ENCODE peak calls at places on chromosome 3, in seven cellular contexts. One of them, this sample, is unnamed.

GRCh38 chr3:46495901-46496456 is 1.8 kb upstream of the RTP3 start:
- DNase-seq in activated T-cell treated with anti-CD3 and anti-CD28 coated beads, Interleukin-2, amount 50 U/mL, for 4 hours: no peak
- DNase-seq in skeletal muscle cell: peak
- DNase-seq in mesendoderm: peak
- DNase-seq in NAMALWA: no peak
- DNase-seq in pancreas: no peak
- DNase-seq in AG08396: peak
- DNase-seq in this sample: peak

GRCh38 chr3:58249358-58250092 is 11.9 kb downstream of the ABHD6 start:
- DNase-seq in skeletal muscle cell: no peak
- DNase-seq in NAMALWA: no peak
- DNase-seq in AG08396: no peak
- DNase-seq in pancreas: no peak
- DNase-seq in activated T-cell treated with anti-CD3 and anti-CD28 coated beads, Interleukin-2, amount 50 U/mL, for 4 hours: no peak
- DNase-seq in mesendoderm: peak
- DNase-seq in this sample: no peak

GRCh38 chr3:69458798-69459197 is 72.9 kb upstream of the FRMD4B start:
- DNase-seq in NAMALWA: no peak
- DNase-seq in skeletal muscle cell: no peak
- DNase-seq in activated T-cell treated with anti-CD3 and anti-CD28 coated beads, Interleukin-2, amount 50 U/mL, for 4 hours: no peak
- DNase-seq in mesendoderm: peak
- DNase-seq in AG08396: no peak
- DNase-seq in pancreas: no peak
- DNase-seq in this sample: no peak

GRCh38 chr3:147688868-147689267 is 279.7 kb downstream of the ZIC1 start:
- DNase-seq in activated T-cell treated with anti-CD3 and anti-CD28 coated beads, Interleukin-2, amount 50 U/mL, for 4 hours: no peak
- DNase-seq in skeletal muscle cell: no peak
- DNase-seq in NAMALWA: no peak
- DNase-seq in pancreas: no peak
- DNase-seq in mesendoderm: peak
- DNase-seq in AG08396: no peak
- DNase-seq in this sample: no peak

GRCh38 chr3:184593923-184594303 is 32.3 kb downstream of the EPHB3 start:
- DNase-seq in NAMALWA: no peak
- DNase-seq in activated T-cell treated with anti-CD3 and anti-CD28 coated beads, Interleukin-2, amount 50 U/mL, for 4 hours: no peak
- DNase-seq in mesendoderm: no peak
- DNase-seq in AG08396: no peak
- DNase-seq in pancreas: no peak
- DNase-seq in skeletal muscle cell: no peak
- DNase-seq in this sample: no peak

GRCh38 chr3:179071161-179071568 is 444 bp downstream of the ZMAT3 start:
- DNase-seq in mesendoderm: peak
- DNase-seq in AG08396: peak
- DNase-seq in activated T-cell treated with anti-CD3 and anti-CD28 coated beads, Interleukin-2, amount 50 U/mL, for 4 hours: peak
- DNase-seq in skeletal muscle cell: no peak
- DNase-seq in NAMALWA: peak
- DNase-seq in pancreas: no peak
- DNase-seq in this sample: no peak

GRCh38 chr3:9121366-9121765 is 128.1 kb downstream of the SRGAP3 start:
- DNase-seq in skeletal muscle cell: no peak
- DNase-seq in pancreas: no peak
- DNase-seq in mesendoderm: no peak
- DNase-seq in activated T-cell treated with anti-CD3 and anti-CD28 coated beads, Interleukin-2, amount 50 U/mL, for 4 hours: no peak
- DNase-seq in AG08396: no peak
- DNase-seq in NAMALWA: no peak
- DNase-seq in this sample: no peak

GRCh38 chr3:46193436-46193835 is 14.7 kb downstream of the CCR1 start:
- DNase-seq in activated T-cell treated with anti-CD3 and anti-CD28 coated beads, Interleukin-2, amount 50 U/mL, for 4 hours: no peak
- DNase-seq in NAMALWA: no peak
- DNase-seq in skeletal muscle cell: no peak
- DNase-seq in AG08396: no peak
- DNase-seq in pancreas: no peak
- DNase-seq in mesendoderm: no peak
- DNase-seq in this sample: no peak

GRCh38 chr3:192296845-192297244 is 430.5 kb downstream of the FGF12 start:
- DNase-seq in AG08396: no peak
- DNase-seq in pancreas: no peak
- DNase-seq in mesendoderm: no peak
- DNase-seq in skeletal muscle cell: no peak
- DNase-seq in activated T-cell treated with anti-CD3 and anti-CD28 coated beads, Interleukin-2, amount 50 U/mL, for 4 hours: no peak
- DNase-seq in NAMALWA: no peak
- DNase-seq in this sample: no peak

GRCh38 chr3:16800361-16800760 is 84.4 kb upstream of the PLCL2 start:
- DNase-seq in mesendoderm: peak
- DNase-seq in pancreas: no peak
- DNase-seq in activated T-cell treated with anti-CD3 and anti-CD28 coated beads, Interleukin-2, amount 50 U/mL, for 4 hours: no peak
- DNase-seq in AG08396: no peak
- DNase-seq in skeletal muscle cell: no peak
- DNase-seq in NAMALWA: no peak
- DNase-seq in this sample: no peak

GRCh38 chr3:10371789-10372188 is 50.9 kb upstream of the SEC13 start:
- DNase-seq in skeletal muscle cell: no peak
- DNase-seq in AG08396: no peak
- DNase-seq in pancreas: no peak
- DNase-seq in mesendoderm: no peak
- DNase-seq in NAMALWA: no peak
- DNase-seq in activated T-cell treated with anti-CD3 and anti-CD28 coated beads, Interleukin-2, amount 50 U/mL, for 4 hours: no peak
- DNase-seq in this sample: no peak